ENCODE peak calls at places on chromosome 17, in four cellular contexts. One of them, this sample, is unnamed. For H3K4me1, the result is how much of the 10 kb centered on the place peaks cover.

GRCh38 chr17:231966-232807 is 50.7 kb upstream of the DOC2B start:
- DNase-seq in CD8-positive, alpha-beta T cell: no peak
- DNase-seq in A549: no peak
- DNase-seq in cardiac muscle cell: no peak
- DNase-seq in this sample: no peak

GRCh38 chr17:60526726-60527125 is 684 bp upstream of the APPBP2 start:
- DNase-seq in A549: no peak
- DNase-seq in cardiac muscle cell: no peak
- DNase-seq in CD8-positive, alpha-beta T cell: no peak
- DNase-seq in this sample: no peak

GRCh38 chr17:38870259-38871165 is 654 bp downstream of the LASP1 start:
- DNase-seq in A549: peak
- DNase-seq in cardiac muscle cell: peak
- DNase-seq in CD8-positive, alpha-beta T cell: no peak
- DNase-seq in this sample: peak

GRCh38 chr17:64326420-64327054 is 63.5 kb upstream of the TEX2 start:
- DNase-seq in CD8-positive, alpha-beta T cell: no peak
- DNase-seq in A549: peak
- DNase-seq in cardiac muscle cell: no peak
- DNase-seq in this sample: no peak

GRCh38 chr17:39533891-39534290 is 72.6 kb downstream of the CDK12 start:
- DNase-seq in A549: no peak
- DNase-seq in cardiac muscle cell: no peak
- DNase-seq in CD8-positive, alpha-beta T cell: no peak
- DNase-seq in this sample: no peak

GRCh38 chr17:76673729-76674128 is 30.2 kb upstream of the ST6GALNAC1 start:
- DNase-seq in A549: no peak
- DNase-seq in cardiac muscle cell: no peak
- DNase-seq in CD8-positive, alpha-beta T cell: no peak
- DNase-seq in this sample: no peak

GRCh38 chr17:27810211-27810901 is 10.0 kb upstream of the NOS2 start:
- DNase-seq in CD8-positive, alpha-beta T cell: no peak
- DNase-seq in A549: no peak
- DNase-seq in cardiac muscle cell: no peak
- DNase-seq in this sample: no peak

GRCh38 chr17:39098474-39099090 is 52.9 kb downstream of the PLXDC1 start:
- DNase-seq in A549: no peak
- DNase-seq in CD8-positive, alpha-beta T cell: no peak
- DNase-seq in cardiac muscle cell: no peak
- DNase-seq in this sample: no peak

GRCh38 chr17:7237761-7238417 is 1.4 kb downstream of the PHF23 start:
- DNase-seq in A549: peak
- DNase-seq in cardiac muscle cell: peak
- DNase-seq in CD8-positive, alpha-beta T cell: peak
- DNase-seq in this sample: peak

GRCh38 chr17:75573540-75573957 is 14.1 kb upstream of the MYO15B start:
- DNase-seq in CD8-positive, alpha-beta T cell: no peak
- DNase-seq in cardiac muscle cell: no peak
- DNase-seq in A549: no peak
- DNase-seq in this sample: no peak

GRCh38 chr17:63399316-63399715 is 46.8 kb downstream of the CYB561 start:
- DNase-seq in A549: no peak
- DNase-seq in CD8-positive, alpha-beta T cell: no peak
- DNase-seq in cardiac muscle cell: no peak
- DNase-seq in this sample: no peak

GRCh38 chr17:4477286-4477791 is 21.3 kb upstream of the SPNS2 start:
- DNase-seq in A549: no peak
- DNase-seq in CD8-positive, alpha-beta T cell: no peak
- DNase-seq in cardiac muscle cell: no peak
- DNase-seq in this sample: no peak

GRCh38 chr17:50265212-50265611 is 9.1 kb upstream of the TMEM92 start:
- DNase-seq in cardiac muscle cell: no peak
- DNase-seq in CD8-positive, alpha-beta T cell: no peak
- DNase-seq in A549: no peak
- DNase-seq in this sample: no peak

GRCh38 chr17:3574231-3574630 is 16.6 kb upstream of the TRPV3 start:
- DNase-seq in cardiac muscle cell: no peak
- DNase-seq in A549: no peak
- DNase-seq in CD8-positive, alpha-beta T cell: no peak
- DNase-seq in this sample: no peak

GRCh38 chr17:31789707-31790505 is 69.1 kb downstream of the COPRS start:
- DNase-seq in CD8-positive, alpha-beta T cell: no peak
- DNase-seq in A549: no peak
- DNase-seq in cardiac muscle cell: no peak
- DNase-seq in this sample: no peak

GRCh38 chr17:21677911-21678310 is 14.4 kb upstream of the KCNJ18 start:
- DNase-seq in A549: no peak
- DNase-seq in CD8-positive, alpha-beta T cell: no peak
- DNase-seq in cardiac muscle cell: no peak
- DNase-seq in this sample: no peak

GRCh38 chr17:57092171-57092570 is 7.1 kb downstream of the AKAP1 start:
- DNase-seq in cardiac muscle cell: no peak
- DNase-seq in A549: no peak
- DNase-seq in CD8-positive, alpha-beta T cell: no peak
- DNase-seq in this sample: no peak
- H3K4me1 ChIP-seq in cardiac muscle cell: under half
- H3K4me1 ChIP-seq in A549: under half
- H3K4me1 ChIP-seq in CD8-positive, alpha-beta T cell: under half
- H3K4me1 ChIP-seq in this sample: under half

DNA sequence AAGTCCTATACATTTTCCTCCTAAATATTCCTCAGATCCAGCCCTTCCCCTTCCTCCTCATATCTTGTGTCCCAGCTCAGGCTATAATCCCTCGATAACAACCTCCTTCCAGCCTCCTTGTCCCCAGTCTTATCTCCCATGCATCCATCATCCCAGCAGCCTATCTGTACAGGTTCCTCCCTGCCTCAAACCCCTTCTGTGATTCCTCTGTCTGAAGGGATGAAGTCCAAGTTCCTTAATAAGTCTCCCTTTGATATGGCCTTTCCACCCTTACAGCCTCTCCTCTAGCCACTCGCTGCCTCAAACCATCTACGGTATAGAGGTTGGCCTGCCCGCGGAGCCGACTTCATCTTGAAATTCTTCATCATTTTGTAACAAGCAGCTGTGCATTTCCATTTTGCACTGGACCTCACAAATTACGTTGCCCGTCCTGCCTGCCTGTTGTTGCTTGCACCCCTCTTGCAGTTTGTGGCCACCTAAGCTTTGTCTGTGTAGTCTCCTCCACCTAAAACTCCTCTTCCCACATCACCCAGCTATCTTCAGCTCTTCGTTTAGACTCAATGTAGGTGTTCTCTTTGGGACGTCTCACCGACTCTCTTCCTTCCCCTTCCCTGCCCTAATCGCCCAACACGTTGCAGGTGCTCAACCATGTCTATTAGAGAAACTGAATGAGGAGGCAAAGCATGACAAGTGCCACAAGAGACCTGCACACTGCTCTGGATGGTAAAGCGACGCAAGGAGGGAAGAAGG is 763 bp upstream of the CDK5RAP3 start:
- DNase-seq in A549: no peak
- DNase-seq in cardiac muscle cell: no peak
- DNase-seq in CD8-positive, alpha-beta T cell: no peak
- DNase-seq in this sample: no peak
- H3K4me3 ChIP-seq in A549: peak
- H3K4me3 ChIP-seq in cardiac muscle cell: no peak
- H3K4me3 ChIP-seq in CD8-positive, alpha-beta T cell: peak
- H3K4me3 ChIP-seq in this sample: peak

DNA sequence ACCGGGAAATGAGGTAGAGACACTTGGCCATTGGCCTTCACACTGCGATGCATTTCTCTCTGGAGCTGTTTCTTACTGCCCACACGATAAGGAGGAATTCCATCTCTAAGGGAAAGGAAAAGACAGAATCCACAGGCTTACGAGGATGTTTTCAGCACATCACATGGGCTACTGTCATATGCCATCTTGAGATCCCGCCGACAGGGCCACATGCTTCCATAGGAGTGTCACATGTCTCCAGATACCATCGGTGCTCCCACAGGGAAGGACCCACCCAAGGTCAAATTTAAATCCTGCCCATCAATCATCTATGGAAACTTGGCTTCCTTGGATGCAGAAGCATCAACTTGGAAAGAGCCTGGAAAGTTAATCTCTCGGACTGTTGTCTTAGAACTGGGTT is 20.0 kb downstream of the AXIN2 start:
- DNase-seq in cardiac muscle cell: no peak
- DNase-seq in A549: no peak
- DNase-seq in CD8-positive, alpha-beta T cell: no peak
- DNase-seq in this sample: no peak
- H3K4me1 ChIP-seq in cardiac muscle cell: under half
- H3K4me1 ChIP-seq in A549: under half
- H3K4me1 ChIP-seq in CD8-positive, alpha-beta T cell: under half
- H3K4me1 ChIP-seq in this sample: under half

GRCh38 chr17:1241904-1242303 is 28.3 kb upstream of the BHLHA9 start:
- DNase-seq in CD8-positive, alpha-beta T cell: no peak
- DNase-seq in A549: no peak
- DNase-seq in cardiac muscle cell: no peak
- DNase-seq in this sample: no peak
- H3K4me3 ChIP-seq in CD8-positive, alpha-beta T cell: no peak
- H3K4me3 ChIP-seq in A549: no peak
- H3K4me3 ChIP-seq in cardiac muscle cell: no peak
- H3K4me3 ChIP-seq in this sample: no peak

GRCh38 chr17:66465701-66466100 is 163.3 kb downstream of the PRKCA start:
- DNase-seq in cardiac muscle cell: no peak
- DNase-seq in CD8-positive, alpha-beta T cell: no peak
- DNase-seq in A549: no peak
- DNase-seq in this sample: no peak

GRCh38 chr17:66466933-66467367 is 164.5 kb downstream of the PRKCA start:
- DNase-seq in cardiac muscle cell: peak
- DNase-seq in A549: peak
- DNase-seq in CD8-positive, alpha-beta T cell: no peak
- DNase-seq in this sample: no peak

GRCh38 chr17:66464921-66465320 is 162.5 kb downstream of the PRKCA start:
- DNase-seq in cardiac muscle cell: no peak
- DNase-seq in A549: no peak
- DNase-seq in CD8-positive, alpha-beta T cell: no peak
- DNase-seq in this sample: no peak

GRCh38 chr17:66467766-66468165 is 165.4 kb downstream of the PRKCA start:
- DNase-seq in CD8-positive, alpha-beta T cell: no peak
- DNase-seq in A549: no peak
- DNase-seq in cardiac muscle cell: no peak
- DNase-seq in this sample: no peak

DNA sequence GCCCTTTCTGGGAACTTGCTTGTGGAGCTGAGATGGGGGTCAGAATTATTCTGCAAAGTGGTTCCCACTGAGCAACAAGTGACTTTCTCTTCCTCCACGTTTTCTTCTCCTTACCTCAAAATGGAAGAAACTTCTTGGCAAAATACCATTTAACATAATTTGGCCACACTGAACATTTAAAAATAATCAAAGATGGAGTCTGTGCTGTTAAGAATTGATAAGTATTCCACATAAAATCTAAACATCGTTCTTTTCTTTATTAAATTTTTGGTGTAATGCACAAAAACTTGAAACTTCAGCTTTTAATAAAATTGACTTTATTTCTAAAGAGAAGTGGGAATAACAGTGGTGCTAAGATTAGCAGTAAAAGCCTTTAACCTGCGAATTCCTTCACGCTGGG is 164.0 kb downstream of the PRKCA start:
- DNase-seq in cardiac muscle cell: no peak
- DNase-seq in A549: no peak
- DNase-seq in CD8-positive, alpha-beta T cell: no peak
- DNase-seq in this sample: no peak
- H3K4me1 ChIP-seq in cardiac muscle cell: under half
- H3K4me1 ChIP-seq in A549: half or more
- H3K4me1 ChIP-seq in CD8-positive, alpha-beta T cell: under half
- H3K4me1 ChIP-seq in this sample: under half

GRCh38 chr17:78780335-78780734 is 1.7 kb downstream of the CYTH1 start:
- DNase-seq in A549: no peak
- DNase-seq in CD8-positive, alpha-beta T cell: no peak
- DNase-seq in cardiac muscle cell: no peak
- DNase-seq in this sample: peak

GRCh38 chr17:78780852-78781338 is 1.2 kb downstream of the CYTH1 start:
- DNase-seq in cardiac muscle cell: no peak
- DNase-seq in A549: no peak
- DNase-seq in CD8-positive, alpha-beta T cell: no peak
- DNase-seq in this sample: peak

GRCh38 chr17:78783711-78784396 is 1.8 kb upstream of the CYTH1 start:
- DNase-seq in cardiac muscle cell: peak
- DNase-seq in CD8-positive, alpha-beta T cell: no peak
- DNase-seq in A549: no peak
- DNase-seq in this sample: no peak

GRCh38 chr17:78779848-78780247 is 2.2 kb downstream of the CYTH1 start:
- DNase-seq in CD8-positive, alpha-beta T cell: peak
- DNase-seq in A549: no peak
- DNase-seq in cardiac muscle cell: no peak
- DNase-seq in this sample: peak

DNA sequence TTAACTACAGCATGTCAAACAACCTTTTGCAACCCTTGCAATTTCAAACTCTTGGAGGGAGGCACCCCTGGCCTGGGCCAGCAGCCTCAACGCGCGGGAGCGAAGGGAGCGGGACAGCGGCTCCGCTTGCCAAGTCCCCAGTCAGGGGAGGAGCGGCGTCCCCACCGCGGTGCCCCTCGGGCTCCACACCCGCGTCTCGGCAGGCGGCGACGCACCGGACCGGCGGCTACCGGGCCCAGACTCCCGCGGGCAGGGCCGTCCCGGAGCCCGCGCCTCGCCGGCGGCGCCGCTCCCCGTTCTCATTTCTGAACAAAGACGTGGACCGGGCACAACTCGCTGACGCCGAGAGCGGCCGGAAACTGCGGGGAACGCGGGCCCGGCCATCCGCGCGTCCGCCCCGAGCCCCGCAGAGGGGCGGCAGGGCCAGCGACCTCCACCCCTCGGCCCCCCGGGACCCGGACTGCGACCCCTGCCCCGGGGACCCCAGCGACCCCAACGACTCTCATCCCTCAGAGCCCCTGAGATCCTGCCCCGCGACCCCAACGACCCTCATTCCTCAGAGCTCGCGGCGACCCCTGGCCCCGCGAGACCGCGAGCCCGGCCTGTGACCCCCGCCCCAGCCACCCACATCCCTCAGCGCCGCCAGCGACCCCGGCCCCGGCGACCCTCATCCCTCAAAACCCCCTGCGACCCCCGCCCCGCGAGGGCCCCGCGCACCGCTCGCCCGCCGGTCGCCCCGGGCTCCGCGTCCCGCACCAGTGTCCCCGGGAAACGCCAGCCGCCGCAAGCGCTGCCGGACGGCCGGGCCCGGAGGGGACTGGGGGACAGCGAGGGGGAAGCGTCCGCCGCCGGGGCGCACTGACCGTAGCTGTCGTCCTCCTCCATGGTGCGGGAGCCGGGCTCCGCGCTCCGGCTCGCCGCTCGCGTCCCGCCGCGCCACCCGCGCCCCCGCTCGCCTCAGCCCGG is at the start of gene CYTH1:
- DNase-seq in CD8-positive, alpha-beta T cell: no peak
- DNase-seq in cardiac muscle cell: peak
- DNase-seq in A549: peak
- DNase-seq in this sample: peak
- H3K4me3 ChIP-seq in CD8-positive, alpha-beta T cell: peak
- H3K4me3 ChIP-seq in cardiac muscle cell: peak
- H3K4me3 ChIP-seq in A549: peak
- H3K4me3 ChIP-seq in this sample: peak